ENCODE peak calls at places on chromosomes 16 and 17, in eight cellular contexts. W is GM23338, X is SK-N-SH, U is OCI-LY7, Y is HCT116, N is MM.1S, C is PC-3, G is GM23248. R is an unnamed sample.

GRCh38 chr17:74825952-74826713 is 33.6 kb downstream of the GRIN2C start:
- DNase-seq in W (no peak), X (no peak), U (no peak), Y (no peak), N (no peak), C (no peak), G (no peak), R (no peak)

GRCh38 chr16:53224932-53225533 is 170.2 kb downstream of the CHD9 start:
- DNase-seq in W (no peak), X (no peak), U (no peak), Y (no peak), N (peak), C (peak), G (peak), R (no peak)

GRCh38 chr16:20844054-20844453 is 37.7 kb downstream of the REXO5 start:
- DNase-seq in W (no peak), X (no peak), U (no peak), Y (no peak), N (no peak), C (no peak), G (no peak), R (no peak)

GRCh38 chr16:76490240-76490639 is 213.0 kb downstream of the CNTNAP4 start:
- DNase-seq in W (no peak), X (peak), U (no peak), Y (no peak), N (no peak), C (no peak), G (no peak), R (no peak)

GRCh38 chr17:62995377-62995885 is 29.4 kb downstream of the TANC2 start:
- DNase-seq in W (peak), X (peak), U (peak), Y (peak), N (peak), C (peak), G (peak), R (peak)

GRCh38 chr17:420479-421175 is 68.0 kb upstream of the RPH3AL start:
- DNase-seq in W (no peak), X (no peak), U (no peak), Y (no peak), N (no peak), C (no peak), G (no peak), R (no peak)

GRCh38 chr17:75447951-75448856 is 8.2 kb upstream of the TMEM94 start:
- DNase-seq in W (no peak), X (no peak), U (no peak), Y (no peak), N (no peak), C (no peak), G (no peak), R (no peak)

GRCh38 chr17:7932949-7933348 is 943 bp downstream of the CNTROB start:
- DNase-seq in W (peak), X (no peak), U (peak), Y (no peak), N (no peak), C (peak), G (peak), R (peak)

GRCh38 chr17:80919331-80920284 is 72.0 kb upstream of the CHMP6 start:
- DNase-seq in W (no peak), X (no peak), U (no peak), Y (no peak), N (no peak), C (no peak), G (no peak), R (no peak)

GRCh38 chr17:40362696-40363479 is 1.6 kb downstream of the GJD3 start:
- DNase-seq in W (peak), X (peak), U (peak), Y (peak), N (peak), C (peak), G (peak), R (peak)

GRCh38 chr16:19005561-19006445 is 22.1 kb downstream of the TMC7 start:
- DNase-seq in W (peak), X (no peak), U (no peak), Y (peak), N (no peak), C (peak), G (peak), R (peak)

GRCh38 chr16:86939609-86940008 is 361.3 kb downstream of the FOXL1 start:
- DNase-seq in W (no peak), X (no peak), U (no peak), Y (no peak), N (no peak), C (no peak), G (peak), R (no peak)

GRCh38 chr17:10631048-10631700 is 25.9 kb downstream of the MYH3 start:
- DNase-seq in W (peak), X (peak), U (no peak), Y (no peak), N (peak), C (peak), G (peak), R (peak)

GRCh38 chr17:7001562-7001961 is 5.7 kb downstream of the ALOX12 start:
- DNase-seq in W (peak), X (no peak), U (no peak), Y (no peak), N (peak), C (no peak), G (peak), R (peak)

GRCh38 chr16:30186782-30187555 is 3.6 kb downstream of the CORO1A start:
- DNase-seq in W (peak), X (peak), U (peak), Y (no peak), N (peak), C (peak), G (peak), R (peak)

GRCh38 chr16:87541004-87541881 is 48.4 kb upstream of the ZCCHC14 start:
- DNase-seq in W (no peak), X (peak), U (no peak), Y (no peak), N (no peak), C (peak), G (peak), R (peak)

GRCh38 chr17:41103896-41104295 is 1.3 kb upstream of the KRTAP4-9 start:
- DNase-seq in W (no peak), X (no peak), U (no peak), Y (no peak), N (no peak), C (peak), G (peak), R (no peak)

GRCh38 chr17:14297161-14297851 is 3.6 kb upstream of the HS3ST3B1 start:
- DNase-seq in W (peak), X (peak), U (no peak), Y (no peak), N (no peak), C (peak), G (peak), R (peak)

GRCh38 chr17:36600936-36601302 is 464 bp upstream of the MRM1 start:
- DNase-seq in W (no peak), X (no peak), U (peak), Y (no peak), N (peak), C (no peak), G (peak), R (no peak)

GRCh38 chr17:40071720-40072480 is 9.1 kb downstream of the THRA start:
- DNase-seq in W (no peak), X (peak), U (no peak), Y (no peak), N (no peak), C (no peak), G (peak), R (no peak)

GRCh38 chr17:55527520-55528118 is 16.4 kb upstream of the SMIM36 start:
- DNase-seq in W (peak), X (peak), U (peak), Y (peak), N (peak), C (peak), G (peak), R (peak)

GRCh38 chr16:8581923-8582580 is 8.3 kb downstream of the TMEM114 start:
- DNase-seq in W (no peak), X (no peak), U (peak), Y (no peak), N (peak), C (no peak), G (no peak), R (no peak)

GRCh38 chr17:60371416-60371815 is 20.5 kb downstream of the USP32 start:
- DNase-seq in W (no peak), X (no peak), U (no peak), Y (no peak), N (no peak), C (no peak), G (no peak), R (no peak)
- H2AFZ ChIP-seq in W (no peak), X (no peak), U (no peak), Y (no peak), N (no peak), C (no peak), G (no peak), R (no peak)

GRCh38 chr17:12727076-12727750 is 61.5 kb downstream of the MYOCD start:
- DNase-seq in W (no peak), X (no peak), U (no peak), Y (no peak), N (no peak), C (peak), G (peak), R (no peak)

GRCh38 chr17:12727881-12728280 is 61.4 kb upstream of the ARHGAP44 start:
- DNase-seq in W (no peak), X (no peak), U (no peak), Y (no peak), N (no peak), C (no peak), G (no peak), R (no peak)

GRCh38 chr17:12730931-12731521 is 58.3 kb upstream of the ARHGAP44 start:
- DNase-seq in W (peak), X (no peak), U (no peak), Y (peak), N (no peak), C (peak), G (peak), R (peak)

GRCh38 chr17:12730421-12730820 is 58.9 kb upstream of the ARHGAP44 start:
- DNase-seq in W (no peak), X (no peak), U (no peak), Y (no peak), N (no peak), C (no peak), G (no peak), R (no peak)

GRCh38 chr17:12729086-12729485 is 60.2 kb upstream of the ARHGAP44 start:
- DNase-seq in W (no peak), X (no peak), U (no peak), Y (no peak), N (no peak), C (no peak), G (no peak), R (no peak)
- H3K27ac ChIP-seq in W (no peak), X (no peak), U (no peak), Y (no peak), N (no peak), C (no peak), G (no peak), R (no peak)

GRCh38 chr17:17874478-17874877 is 37.7 kb upstream of the SREBF1 start:
- DNase-seq in W (no peak), X (no peak), U (no peak), Y (no peak), N (no peak), C (peak), G (peak), R (no peak)

GRCh38 chr17:17876959-17877547 is 40.3 kb upstream of the SREBF1 start:
- DNase-seq in W (no peak), X (no peak), U (no peak), Y (no peak), N (no peak), C (no peak), G (peak), R (no peak)

GRCh38 chr17:17873450-17873991 is 36.7 kb upstream of the SREBF1 start:
- DNase-seq in W (no peak), X (no peak), U (no peak), Y (no peak), N (no peak), C (no peak), G (no peak), R (no peak)

GRCh38 chr17:17880577-17881196 is 43.9 kb upstream of the SREBF1 start:
- DNase-seq in W (no peak), X (no peak), U (no peak), Y (no peak), N (no peak), C (no peak), G (no peak), R (no peak)

GRCh38 chr17:17877548-17878358 is 41.0 kb upstream of the SREBF1 start:
- DNase-seq in W (peak), X (peak), U (no peak), Y (no peak), N (no peak), C (no peak), G (peak), R (peak)
- TF ChIP-seq EZH2phosphoT487 in W (no peak), X (no peak), U (no peak), Y (no peak), N (no peak), C (no peak), G (no peak), R (no peak)

GRCh38 chr17:42276359-42276608 is at the start of gene STAT5B:
- DNase-seq in W (peak), X (peak), U (peak), Y (no peak), N (peak), C (no peak), G (peak), R (peak)

GRCh38 chr17:42274812-42275526 is 1.2 kb downstream of the STAT5B start:
- DNase-seq in W (no peak), X (peak), U (no peak), Y (no peak), N (no peak), C (no peak), G (peak), R (no peak)

GRCh38 chr17:42275527-42276358 is 448 bp downstream of the STAT5B start:
- DNase-seq in W (peak), X (peak), U (peak), Y (no peak), N (no peak), C (no peak), G (no peak), R (peak)

GRCh38 chr17:42276609-42277341 is 584 bp upstream of the STAT5B start:
- DNase-seq in W (peak), X (peak), U (no peak), Y (no peak), N (no peak), C (no peak), G (peak), R (peak)

GRCh38 chr17:42277342-42277712 is 1.1 kb upstream of the STAT5B start:
- DNase-seq in W (no peak), X (no peak), U (no peak), Y (no peak), N (no peak), C (no peak), G (no peak), R (peak)
- H2AFZ ChIP-seq in W (peak), X (peak), U (peak), Y (no peak), N (no peak), C (no peak), G (no peak), R (peak)

GRCh38 chr16:89759742-89760366 is 38.5 kb downstream of the ZNF276 start:
- DNase-seq in W (peak), X (no peak), U (no peak), Y (no peak), N (no peak), C (no peak), G (no peak), R (no peak)
- H3K27ac ChIP-seq in W (no peak), X (no peak), U (no peak), Y (no peak), N (no peak), C (no peak), G (no peak), R (no peak)